ENCODE peak calls at places on chromosomes 12 and 14, in ten cellular contexts. E is HFF-Myc, Q is tibial artery, P is upper lobe of left lung, V is gastrocnemius medialis, K is body of pancreas, S is spleen, Y is cardiac muscle cell, A is lung, J is neural crest cell. Z is an unnamed sample.

GRCh38 chr12:107523760-107524558 is 161.6 kb upstream of the PWP1 start:
- DNase-seq in Q (no peak), V (no peak), P (no peak), S (no peak), J (no peak), K (no peak), E (no peak), Y (no peak), A (no peak), Z (no peak)

GRCh38 chr14:94143711-94144110 is 14.3 kb upstream of the IFI27L2 start:
- DNase-seq in A (no peak), V (no peak), P (no peak), Y (no peak), Q (no peak), S (no peak), E (no peak), K (no peak), J (no peak), Z (no peak)

GRCh38 chr12:100166232-100166631 is 23.6 kb upstream of the BLTP3B start:
- DNase-seq in Y (no peak), A (no peak), J (no peak), K (no peak), S (no peak), Q (no peak), E (no peak), V (no peak), P (no peak), Z (no peak)

GRCh38 chr12:124326104-124326503 is 31.2 kb downstream of the RFLNA start:
- DNase-seq in J (no peak), S (no peak), Q (no peak), Y (no peak), K (no peak), V (no peak), P (no peak), A (no peak), E (no peak), Z (no peak)

GRCh38 chr12:51970904-51971646 is 19.6 kb downstream of the ACVR1B start:
- DNase-seq in A (no peak), Y (peak), K (no peak), Q (no peak), P (no peak), E (no peak), S (no peak), J (peak), V (no peak), Z (peak)

GRCh38 chr14:62244221-62244620 is 482.0 kb downstream of the SNAPC1 start:
- DNase-seq in E (no peak), V (no peak), P (no peak), Y (no peak), Q (no peak), K (no peak), A (no peak), S (no peak), J (no peak), Z (no peak)

GRCh38 chr12:109497675-109498074 is 20.2 kb downstream of the UBE3B start:
- DNase-seq in S (no peak), A (no peak), E (no peak), P (no peak), Q (no peak), J (no peak), V (no peak), K (no peak), Y (no peak), Z (no peak)

GRCh38 chr12:59736359-59736758 is 140.5 kb downstream of the SLC16A7 start:
- DNase-seq in V (no peak), S (no peak), Q (no peak), Y (no peak), P (no peak), A (no peak), K (peak), E (no peak), J (no peak), Z (no peak)

GRCh38 chr14:67418368-67419174 is 6.6 kb upstream of the PLEK2 start:
- DNase-seq in K (no peak), V (no peak), J (no peak), Y (no peak), P (no peak), A (no peak), S (no peak), Q (no peak), E (no peak), Z (no peak)

GRCh38 chr12:98725481-98726247 is 80.6 kb downstream of the APAF1 start:
- DNase-seq in A (no peak), Y (peak), V (no peak), E (peak), P (no peak), S (no peak), J (peak), Q (no peak), K (peak), Z (peak)

GRCh38 chr12:24012528-24012927 is 63.1 kb upstream of the SOX5 start:
- DNase-seq in V (no peak), P (no peak), Y (no peak), A (no peak), J (no peak), Q (no peak), K (no peak), S (no peak), E (no peak), Z (peak)

GRCh38 chr12:121366063-121366459 is 13.8 kb upstream of the ANAPC5 start:
- DNase-seq in V (no peak), K (no peak), J (no peak), Q (no peak), A (no peak), E (no peak), P (no peak), Y (no peak), S (no peak), Z (no peak)

GRCh38 chr12:6370994-6371754 is 4.2 kb downstream of the SCNN1A start:
- DNase-seq in Q (no peak), Y (no peak), E (peak), A (peak), J (no peak), K (peak), S (peak), P (peak), V (no peak), Z (peak)

GRCh38 chr12:64006211-64006610 is 161.7 kb downstream of the SRGAP1 start:
- DNase-seq in J (no peak), Q (no peak), Y (peak), V (no peak), S (no peak), P (no peak), K (no peak), E (no peak), A (no peak), Z (peak)

GRCh38 chr12:51381226-51382079 is 9.8 kb downstream of the GALNT6 start:
- DNase-seq in K (no peak), Y (no peak), S (no peak), A (no peak), P (no peak), E (no peak), J (no peak), Q (no peak), V (no peak), Z (peak)

GRCh38 chr12:116827432-116827831 is 53.8 kb downstream of the HRK start:
- DNase-seq in S (no peak), Y (no peak), A (no peak), K (no peak), J (no peak), E (no peak), P (no peak), Q (no peak), V (no peak), Z (no peak)

GRCh38 chr12:104524026-104524425 is 67.3 kb downstream of the CHST11 start:
- DNase-seq in E (peak), J (no peak), K (no peak), P (no peak), Q (no peak), Y (no peak), A (no peak), V (no peak), S (no peak), Z (peak)

GRCh38 chr12:39359644-39360043 is 83.3 kb downstream of the KIF21A start:
- DNase-seq in A (no peak), K (no peak), S (no peak), E (no peak), V (no peak), Y (no peak), Q (no peak), P (no peak), J (no peak), Z (no peak)

GRCh38 chr12:39357046-39357445 is 85.9 kb downstream of the KIF21A start:
- DNase-seq in Y (no peak), J (no peak), S (no peak), Q (no peak), P (no peak), E (no peak), V (no peak), K (no peak), A (no peak), Z (no peak)

GRCh38 chr12:39354955-39355354 is 88.0 kb downstream of the KIF21A start:
- DNase-seq in E (no peak), V (no peak), K (no peak), J (no peak), Q (no peak), P (no peak), S (no peak), A (no peak), Y (no peak), Z (no peak)

GRCh38 chr12:39352470-39352869 is 90.5 kb downstream of the KIF21A start:
- DNase-seq in E (no peak), J (no peak), V (no peak), Y (no peak), P (no peak), S (no peak), A (no peak), Q (no peak), K (no peak), Z (no peak)

DNA sequence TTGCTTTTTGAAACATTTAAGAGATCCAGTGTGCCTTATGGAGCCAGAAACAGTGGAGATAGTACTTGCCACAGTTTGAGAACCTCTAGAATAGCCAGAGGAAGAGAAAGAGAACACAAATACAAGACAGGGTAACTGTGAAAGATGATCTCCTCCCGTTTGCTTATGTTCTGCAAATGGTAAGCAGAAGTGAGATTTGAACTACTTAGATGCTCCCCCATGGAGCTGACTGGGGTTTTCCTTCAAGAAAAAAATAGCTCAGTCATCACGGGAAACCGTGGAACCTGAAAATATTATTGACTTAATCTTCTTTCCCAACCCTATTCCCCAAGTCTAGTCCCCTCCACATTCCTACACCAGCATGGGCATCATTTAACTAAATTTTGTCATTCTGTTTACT is 87.1 kb downstream of the KIF21A start:
- DNase-seq in V (no peak), P (no peak), K (no peak), S (no peak), E (no peak), Y (no peak), Q (no peak), J (no peak), A (no peak), Z (no peak)
- TF ChIP-seq CTCF in V (no peak), P (no peak), K (no peak), S (no peak), E (no peak), Y (no peak), Q (no peak), J (no peak), A (no peak), Z (no peak)

DNA sequence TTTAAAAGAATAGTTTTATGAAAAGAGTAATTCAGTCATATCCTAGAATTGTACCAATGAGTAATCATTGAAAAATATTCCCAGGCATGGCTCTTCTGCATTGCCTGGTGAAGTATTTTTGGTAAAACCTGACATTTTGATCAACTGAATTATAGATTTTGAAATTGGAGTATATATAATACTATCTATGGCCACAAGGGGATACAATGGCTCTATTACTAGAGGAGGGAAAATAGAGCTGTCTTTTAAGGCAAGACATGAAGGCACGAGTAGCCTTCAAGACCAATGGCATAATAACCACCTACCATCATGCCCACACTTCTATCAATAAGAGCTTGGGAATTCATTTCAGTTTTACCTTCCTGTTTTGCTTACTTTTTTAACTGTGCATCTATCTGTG is 1241.4 kb upstream of the TMEM132C start:
- DNase-seq in K (no peak), E (no peak), S (no peak), P (no peak), A (no peak), J (no peak), Y (no peak), Q (no peak), V (no peak), Z (peak)
- TF ChIP-seq CTCF in K (no peak), E (no peak), S (no peak), P (no peak), A (no peak), J (peak), Y (no peak), Q (no peak), V (no peak), Z (peak)

GRCh38 chr14:100308112-100308792 is 2.0 kb upstream of the SLC25A29 start:
- DNase-seq in P (no peak), J (no peak), A (no peak), K (no peak), Q (no peak), S (no peak), E (no peak), V (no peak), Y (no peak), Z (no peak)
- TF ChIP-seq CTCF in P (no peak), J (no peak), A (no peak), K (no peak), Q (no peak), S (no peak), E (no peak), V (no peak), Y (no peak), Z (no peak)

GRCh38 chr14:68937790-68938514 is 41.1 kb downstream of the ACTN1 start:
- DNase-seq in J (no peak), E (no peak), V (no peak), Q (peak), S (no peak), K (peak), P (no peak), A (no peak), Y (peak), Z (peak)
- TF ChIP-seq CTCF in J (no peak), E (no peak), V (no peak), Q (peak), S (no peak), K (no peak), P (no peak), A (no peak), Y (peak), Z (peak)

GRCh38 chr12:131226345-131227265 is 272.9 kb downstream of the ADGRD1 start:
- DNase-seq in Q (no peak), P (no peak), E (no peak), V (no peak), A (no peak), K (no peak), S (peak), Y (no peak), J (no peak), Z (no peak)
- TF ChIP-seq CTCF in Q (no peak), P (no peak), E (no peak), V (no peak), A (no peak), K (no peak), S (no peak), Y (no peak), J (no peak), Z (no peak)